ENCODE peak calls at places on chromosomes 12 and 14, in seven cellular contexts. M, C, Y, P, O, T and S are unnamed samples.

GRCh38 chr14:103870144-103870876 is 22.9 kb upstream of the PPP1R13B start:
- DNase-seq in M (no peak), C (no peak), Y (no peak), P (no peak), O (no peak), T (no peak), S (no peak)

GRCh38 chr14:50795909-50796308 is 35.1 kb downstream of the NIN start:
- DNase-seq in M (no peak), C (no peak), Y (no peak), P (no peak), O (no peak), T (no peak), S (no peak)

GRCh38 chr12:124523071-124523470 is 44.3 kb downstream of the NCOR2 start:
- DNase-seq in M (no peak), C (no peak), Y (no peak), P (no peak), O (peak), T (no peak), S (no peak)

GRCh38 chr14:69299286-69300035 is 39.5 kb downstream of the GALNT16 start:
- DNase-seq in M (no peak), C (no peak), Y (no peak), P (no peak), O (no peak), T (no peak), S (peak)

GRCh38 chr14:68165274-68165843 is 345.8 kb downstream of the RAD51B start:
- DNase-seq in M (no peak), C (no peak), Y (no peak), P (no peak), O (no peak), T (no peak), S (no peak)

GRCh38 chr12:29591140-29592020 is 93.9 kb upstream of the OVCH1 start:
- DNase-seq in M (no peak), C (no peak), Y (no peak), P (no peak), O (no peak), T (no peak), S (peak)

GRCh38 chr12:113333877-113334785 is 778 bp downstream of the SLC8B1 start:
- DNase-seq in M (no peak), C (no peak), Y (peak), P (no peak), O (peak), T (peak), S (no peak)

GRCh38 chr14:53888535-53889386 is 67.9 kb downstream of the BMP4 start:
- DNase-seq in M (no peak), C (no peak), Y (no peak), P (no peak), O (no peak), T (no peak), S (no peak)

GRCh38 chr12:130449291-130449690 is 111.6 kb downstream of the PIWIL1 start:
- DNase-seq in M (no peak), C (no peak), Y (no peak), P (no peak), O (no peak), T (no peak), S (no peak)

GRCh38 chr14:101595887-101596721 is 34.8 kb downstream of the DIO3 start:
- DNase-seq in M (no peak), C (no peak), Y (no peak), P (no peak), O (peak), T (no peak), S (no peak)

GRCh38 chr14:50762001-50762930 is 68.7 kb downstream of the NIN start:
- DNase-seq in M (no peak), C (no peak), Y (no peak), P (peak), O (no peak), T (peak), S (no peak)

GRCh38 chr14:98252819-98253218 is 1019.2 kb downstream of the BCL11B start:
- DNase-seq in M (no peak), C (no peak), Y (no peak), P (no peak), O (no peak), T (no peak), S (no peak)

GRCh38 chr12:119911147-119911546 is 34.0 kb upstream of the CIT start:
- DNase-seq in M (no peak), C (no peak), Y (no peak), P (peak), O (no peak), T (peak), S (no peak)

GRCh38 chr12:92597997-92598396 is 104.8 kb upstream of the PLEKHG7 start:
- DNase-seq in M (no peak), C (no peak), Y (no peak), P (peak), O (no peak), T (peak), S (no peak)

GRCh38 chr12:132951649-132952048 is 4.5 kb downstream of the ZNF605 start:
- DNase-seq in M (no peak), C (no peak), Y (no peak), P (no peak), O (no peak), T (no peak), S (no peak)

GRCh38 chr14:77409131-77409533 is 14.2 kb downstream of the NOXRED1 start:
- DNase-seq in M (no peak), C (no peak), Y (no peak), P (no peak), O (no peak), T (peak), S (peak)
- TF ChIP-seq CTCF in M (no peak), C (no peak), Y (no peak), P (no peak), O (peak), T (peak), S (no peak)

DNA sequence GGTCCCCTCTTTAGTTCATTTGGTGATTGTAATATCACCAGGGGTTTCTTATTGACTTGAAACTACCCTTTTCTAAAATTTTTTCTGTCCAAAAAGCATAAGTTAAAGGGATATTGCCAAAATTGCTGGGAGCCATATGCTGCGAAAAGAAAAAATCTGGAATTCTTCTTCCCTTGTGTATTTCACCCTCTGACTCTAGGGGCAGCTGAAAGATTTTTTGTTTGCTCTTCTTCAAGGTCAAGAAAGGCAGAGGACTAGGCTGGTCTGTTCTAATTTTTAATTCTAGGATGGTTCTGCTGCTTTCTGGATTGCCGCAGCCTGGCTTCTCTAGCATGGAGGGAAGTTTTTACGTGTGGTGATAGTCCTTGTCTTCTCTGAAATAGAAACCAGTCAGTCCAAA is 61.6 kb downstream of the FBXL14 start:
- DNase-seq in M (no peak), C (no peak), Y (no peak), P (no peak), O (no peak), T (no peak), S (no peak)
- TF ChIP-seq CTCF in M (no peak), C (no peak), Y (no peak), P (no peak), O (no peak), T (no peak), S (no peak)

GRCh38 chr12:3655331-3655900 is 97.5 kb downstream of the CRACR2A start:
- DNase-seq in M (no peak), C (no peak), Y (no peak), P (no peak), O (no peak), T (peak), S (peak)
- TF ChIP-seq CTCF in M (no peak), C (no peak), Y (no peak), P (peak), O (peak), T (peak), S (no peak)

GRCh38 chr14:67133595-67134441 is 55.4 kb upstream of the GARIN2 start:
- DNase-seq in M (no peak), C (no peak), Y (no peak), P (no peak), O (no peak), T (no peak), S (no peak)
- TF ChIP-seq CTCF in M (no peak), C (no peak), Y (no peak), P (no peak), O (no peak), T (no peak), S (no peak)

DNA sequence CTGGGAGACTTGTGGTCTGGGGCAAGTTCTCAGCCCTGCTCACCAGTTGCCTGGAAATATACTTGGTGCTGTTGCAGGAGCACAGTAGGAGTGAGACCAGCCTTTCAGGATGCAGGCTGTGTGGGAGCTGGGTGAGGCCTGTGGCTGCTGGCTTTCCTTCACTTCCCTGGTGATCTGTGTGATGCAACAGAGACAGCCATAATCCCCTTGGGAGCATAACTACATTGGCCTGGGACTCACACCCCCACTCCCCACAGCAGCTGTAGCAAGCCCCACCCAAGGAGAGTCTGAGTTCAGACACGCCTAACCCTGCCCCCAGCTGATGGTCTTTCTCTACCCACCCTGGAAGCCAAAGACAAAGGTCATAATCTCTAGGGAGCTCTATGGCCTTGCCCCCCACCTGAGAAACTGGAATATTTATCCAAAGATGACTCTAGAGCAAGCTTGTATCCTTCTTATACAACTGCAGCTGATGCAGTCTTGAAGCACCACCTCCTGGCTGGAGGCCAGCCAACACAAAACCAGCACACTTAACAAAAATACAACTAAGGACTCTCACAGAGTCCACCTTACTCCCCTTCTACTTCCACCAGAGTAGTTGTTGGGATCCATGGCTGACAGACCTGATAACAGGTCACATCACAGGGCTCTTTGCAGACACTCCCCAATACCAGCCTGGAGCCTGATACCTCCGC is 190.4 kb upstream of the CPNE8 start:
- DNase-seq in M (no peak), C (no peak), Y (no peak), P (no peak), O (no peak), T (no peak), S (no peak)
- TF ChIP-seq CTCF in M (no peak), C (no peak), Y (no peak), P (no peak), O (no peak), T (no peak), S (no peak)